ENCODE peak calls at places on chromosomes 7 and 10, in ten cellular contexts. T is NCI-H460; D is HS-5; K is activated T-cell treated with anti-CD3 and anti-CD28 coated beads, Interleukin-2, amount 50 U/mL, for 24 hours; A is cortex of kidney; G is ovary; O is T-helper 9 cell; F is AG20443; W is HuH-7; R is NCI-H2171 treated with DMSO at 0.1 percent for 48 hours. Q is an unnamed sample.

GRCh38 chr7:73316521-73316920 is 7.9 kb upstream of the NSUN5 start:
- DNase-seq in T (no peak), D (no peak), K (no peak), A (no peak), G (no peak), O (no peak), F (no peak), W (no peak), R (no peak), Q (no peak)

GRCh38 chr7:2104107-2104710 is 128.5 kb downstream of the MAD1L1 start:
- DNase-seq in T (peak), D (peak), K (peak), A (no peak), G (peak), O (peak), F (peak), W (peak), R (no peak), Q (peak)

GRCh38 chr7:101874028-101874427 is 56.6 kb downstream of the CUX1 start:
- DNase-seq in T (no peak), D (no peak), K (no peak), A (no peak), G (no peak), O (no peak), F (no peak), W (no peak), R (no peak), Q (no peak)

GRCh38 chr10:27500886-27501285 is 3.2 kb upstream of the RAB18 start:
- DNase-seq in T (no peak), D (no peak), K (no peak), A (no peak), G (no peak), O (no peak), F (no peak), W (no peak), R (no peak), Q (no peak)

GRCh38 chr7:34087892-34088891 is 182.9 kb downstream of the BMPER start:
- DNase-seq in T (peak), D (no peak), K (no peak), A (no peak), G (no peak), O (no peak), F (peak), W (peak), R (peak), Q (peak)

GRCh38 chr7:17674166-17674955 is 265.9 kb downstream of the SNX13 start:
- DNase-seq in T (no peak), D (no peak), K (no peak), A (no peak), G (no peak), O (no peak), F (peak), W (peak), R (no peak), Q (no peak)

GRCh38 chr7:34825221-34825620 is 167.2 kb downstream of the NPSR1 start:
- DNase-seq in T (no peak), D (no peak), K (no peak), A (no peak), G (no peak), O (no peak), F (no peak), W (no peak), R (no peak), Q (no peak)

GRCh38 chr10:100985336-100985735 is 2.0 kb downstream of the MRPL43 start:
- DNase-seq in T (no peak), D (no peak), K (no peak), A (no peak), G (no peak), O (no peak), F (no peak), W (no peak), R (no peak), Q (no peak)

GRCh38 chr7:121328508-121329459 is at the start of gene WNT16:
- DNase-seq in T (no peak), D (no peak), K (peak), A (no peak), G (no peak), O (no peak), F (peak), W (no peak), R (no peak), Q (no peak)

GRCh38 chr10:125008689-125009579 is 67.0 kb downstream of the ZRANB1 start:
- DNase-seq in T (no peak), D (no peak), K (no peak), A (no peak), G (peak), O (no peak), F (no peak), W (no peak), R (no peak), Q (no peak)

GRCh38 chr7:50783304-50783703 is 608 bp upstream of the GRB10 start:
- DNase-seq in T (no peak), D (no peak), K (no peak), A (no peak), G (no peak), O (no peak), F (no peak), W (no peak), R (no peak), Q (no peak)

GRCh38 chr10:1598393-1599153 is 138.8 kb downstream of the ADARB2 start:
- DNase-seq in T (no peak), D (no peak), K (no peak), A (no peak), G (no peak), O (no peak), F (no peak), W (no peak), R (no peak), Q (no peak)

GRCh38 chr10:97517778-97518561 is 19.2 kb downstream of the UBTD1 start:
- DNase-seq in T (no peak), D (no peak), K (no peak), A (no peak), G (no peak), O (no peak), F (no peak), W (no peak), R (no peak), Q (no peak)

GRCh38 chr7:133364959-133365680 is 112.2 kb downstream of the EXOC4 start:
- DNase-seq in T (no peak), D (no peak), K (no peak), A (no peak), G (no peak), O (no peak), F (peak), W (no peak), R (no peak), Q (no peak)

GRCh38 chr7:2715341-2716231 is 27.6 kb downstream of the AMZ1 start:
- DNase-seq in T (no peak), D (no peak), K (peak), A (no peak), G (no peak), O (no peak), F (no peak), W (no peak), R (no peak), Q (peak)

GRCh38 chr7:4140933-4141332 is 541.2 kb upstream of the FOXK1 start:
- DNase-seq in T (no peak), D (no peak), K (no peak), A (no peak), G (no peak), O (no peak), F (no peak), W (no peak), R (no peak), Q (no peak)

GRCh38 chr10:124721295-124722052 is 22.7 kb downstream of the FAM53B start:
- DNase-seq in T (no peak), D (no peak), K (no peak), A (no peak), G (no peak), O (no peak), F (no peak), W (no peak), R (no peak), Q (no peak)

GRCh38 chr10:14184841-14185500 is 145.8 kb downstream of the FRMD4A start:
- DNase-seq in T (peak), D (no peak), K (no peak), A (no peak), G (no peak), O (peak), F (no peak), W (peak), R (no peak), Q (peak)

GRCh38 chr7:503575-504111 is 16.0 kb downstream of the PDGFA start:
- DNase-seq in T (no peak), D (no peak), K (no peak), A (no peak), G (no peak), O (no peak), F (no peak), W (peak), R (no peak), Q (no peak)

GRCh38 chr7:103914147-103914899 is 75.1 kb downstream of the RELN start:
- DNase-seq in T (no peak), D (no peak), K (no peak), A (no peak), G (no peak), O (no peak), F (no peak), W (no peak), R (no peak), Q (no peak)

GRCh38 chr10:29229258-29229705 is 59.6 kb upstream of the LYZL1 start:
- DNase-seq in T (no peak), D (no peak), K (no peak), A (no peak), G (no peak), O (no peak), F (no peak), W (no peak), R (no peak), Q (no peak)

GRCh38 chr10:84497978-84498377 is 169.6 kb downstream of the CCSER2 start:
- DNase-seq in T (no peak), D (no peak), K (no peak), A (no peak), G (no peak), O (no peak), F (no peak), W (peak), R (no peak), Q (no peak)

GRCh38 chr10:56178210-56178609 is 182.8 kb downstream of the ZWINT start:
- DNase-seq in T (no peak), D (no peak), K (no peak), A (no peak), G (no peak), O (no peak), F (no peak), W (no peak), R (no peak), Q (no peak)

GRCh38 chr7:49775065-49775948 is 1.9 kb downstream of the VWC2 start:
- DNase-seq in T (no peak), D (no peak), K (no peak), A (no peak), G (peak), O (no peak), F (peak), W (no peak), R (no peak), Q (no peak)

GRCh38 chr10:92110039-92110794 is 180.7 kb downstream of the CPEB3 start:
- DNase-seq in T (no peak), D (no peak), K (no peak), A (no peak), G (no peak), O (no peak), F (peak), W (no peak), R (no peak), Q (no peak)

GRCh38 chr10:101438881-101439391 is 85.0 kb downstream of the BTRC start:
- DNase-seq in T (no peak), D (no peak), K (no peak), A (no peak), G (no peak), O (no peak), F (no peak), W (no peak), R (peak), Q (no peak)

GRCh38 chr7:26374665-26375373 is 83.2 kb downstream of the SNX10 start:
- DNase-seq in T (no peak), D (no peak), K (no peak), A (no peak), G (no peak), O (no peak), F (no peak), W (no peak), R (no peak), Q (no peak)

GRCh38 chr10:124946945-124947344 is 5.0 kb downstream of the ZRANB1 start:
- DNase-seq in T (peak), D (no peak), K (no peak), A (no peak), G (no peak), O (no peak), F (no peak), W (no peak), R (peak), Q (no peak)

GRCh38 chr7:157770716-157771320 is 434.0 kb downstream of the DNAJB6 start:
- DNase-seq in T (no peak), D (no peak), K (no peak), A (no peak), G (no peak), O (no peak), F (no peak), W (no peak), R (no peak), Q (no peak)

GRCh38 chr7:157405914-157406810 is 69.4 kb downstream of the DNAJB6 start:
- DNase-seq in T (peak), D (no peak), K (no peak), A (no peak), G (peak), O (no peak), F (peak), W (no peak), R (no peak), Q (no peak)

GRCh38 chr10:60172363-60172990 is 217.2 kb downstream of the ANK3 start:
- DNase-seq in T (no peak), D (no peak), K (no peak), A (no peak), G (no peak), O (no peak), F (no peak), W (no peak), R (no peak), Q (no peak)

GRCh38 chr10:35041502-35041879 is 48.6 kb downstream of the CUL2 start:
- DNase-seq in T (no peak), D (no peak), K (no peak), A (no peak), G (no peak), O (no peak), F (no peak), W (no peak), R (no peak), Q (no peak)

GRCh38 chr7:14691597-14692203 is 210.9 kb downstream of the DGKB start:
- DNase-seq in T (peak), D (peak), K (peak), A (no peak), G (peak), O (peak), F (peak), W (peak), R (peak), Q (peak)

GRCh38 chr10:47244560-47245500 is 55.2 kb upstream of the GDF10 start:
- DNase-seq in T (no peak), D (no peak), K (no peak), A (no peak), G (no peak), O (no peak), F (no peak), W (no peak), R (no peak), Q (no peak)

GRCh38 chr10:100864981-100865380 is 47.8 kb upstream of the SLF2 start:
- DNase-seq in T (no peak), D (no peak), K (no peak), A (no peak), G (no peak), O (no peak), F (no peak), W (no peak), R (peak), Q (no peak)

GRCh38 chr10:75926763-75927162 is 495.3 kb downstream of the LRMDA start:
- DNase-seq in T (no peak), D (no peak), K (no peak), A (no peak), G (peak), O (no peak), F (peak), W (no peak), R (no peak), Q (peak)

Q was measured in Karpas-422.